ENCODE peak calls at places on chromosomes 4 and X, in five cellular contexts. D is right atrium auricular region, E is lower lobe of right lung, J is AG09309, C is cardiac fibroblast. Q is an unnamed sample.

GRCh38 chr4:71338846-71339593 is at the start of gene SLC4A4:
- DNase-seq in D (no peak), E (no peak), J (no peak), C (peak), Q (peak)

GRCh38 chr4:681736-682451 is 7.1 kb downstream of the SLC49A3 start:
- DNase-seq in D (no peak), E (peak), J (no peak), C (no peak), Q (peak)

GRCh38 chrX:4787971-4788370 is 1074.5 kb upstream of the PRKX start:
- DNase-seq in D (no peak), E (no peak), J (no peak), C (no peak), Q (peak)

GRCh38 chr4:87973283-87974169 is 2.0 kb upstream of the SPP1 start:
- DNase-seq in D (no peak), E (peak), J (peak), C (peak), Q (peak)

GRCh38 chr4:52076731-52077130 is 25.6 kb downstream of the SPATA18 start:
- DNase-seq in D (no peak), E (no peak), J (no peak), C (no peak), Q (no peak)

GRCh38 chr4:76748649-76749048 is 149.3 kb downstream of the SOWAHB start:
- DNase-seq in D (no peak), E (no peak), J (no peak), C (peak), Q (peak)

GRCh38 chr4:99403380-99404194 is 31.6 kb downstream of the ADH7 start:
- DNase-seq in D (no peak), E (no peak), J (no peak), C (peak), Q (peak)

GRCh38 chrX:27889878-27890277 is 82.1 kb downstream of the MAGEB10 start:
- DNase-seq in D (no peak), E (no peak), J (no peak), C (no peak), Q (no peak)

GRCh38 chr4:168811207-168811606 is 198.8 kb downstream of the CBR4 start:
- DNase-seq in D (no peak), E (no peak), J (no peak), C (no peak), Q (peak)

GRCh38 chr4:114976901-114977300 is 136.5 kb downstream of the NDST4 start:
- DNase-seq in D (no peak), E (no peak), J (no peak), C (no peak), Q (no peak)

GRCh38 chr4:11585506-11585905 is 156.8 kb upstream of the HS3ST1 start:
- DNase-seq in D (no peak), E (no peak), J (no peak), C (peak), Q (peak)

GRCh38 chrX:153877571-153878261 is 8.3 kb downstream of the L1CAM start:
- DNase-seq in D (no peak), E (no peak), J (no peak), C (no peak), Q (no peak)

GRCh38 chr4:122688529-122688928 is 44.0 kb upstream of the BBS12 start:
- DNase-seq in D (no peak), E (no peak), J (no peak), C (no peak), Q (no peak)

GRCh38 chr4:25750874-25751273 is 95.2 kb downstream of the SLC34A2 start:
- DNase-seq in D (no peak), E (no peak), J (no peak), C (no peak), Q (no peak)

GRCh38 chr4:139153411-139154133 is 23.4 kb downstream of the ELF2 start:
- DNase-seq in D (no peak), E (no peak), J (no peak), C (peak), Q (peak)

GRCh38 chrX:70476934-70477733 is 32.5 kb downstream of the DLG3 start:
- DNase-seq in D (no peak), E (no peak), J (no peak), C (peak), Q (peak)

GRCh38 chr4:8238515-8239053 is 31.0 kb upstream of the HTRA3 start:
- DNase-seq in D (no peak), E (peak), J (no peak), C (no peak), Q (no peak)

GRCh38 chrX:94932278-94932965 is 1258.4 kb downstream of the FAM133A start:
- DNase-seq in D (no peak), E (no peak), J (no peak), C (no peak), Q (no peak)

GRCh38 chr4:187451776-187452175 is 543.8 kb upstream of the ZFP42 start:
- DNase-seq in D (no peak), E (no peak), J (no peak), C (no peak), Q (no peak)

GRCh38 chr4:122772311-122772710 is 39.8 kb downstream of the BBS12 start:
- DNase-seq in D (no peak), E (no peak), J (no peak), C (peak), Q (peak)

GRCh38 chr4:20254517-20255250 is 3.0 kb downstream of the SLIT2 start:
- DNase-seq in D (no peak), E (peak), J (no peak), C (peak), Q (peak)

GRCh38 chr4:153480704-153481103 is 14.5 kb downstream of the TMEM131L start:
- DNase-seq in D (no peak), E (no peak), J (no peak), C (no peak), Q (no peak)

GRCh38 chr4:94519925-94520789 is 68.4 kb downstream of the PDLIM5 start:
- DNase-seq in D (no peak), E (no peak), J (no peak), C (no peak), Q (no peak)

GRCh38 chrX:153932220-153932915 is 2.5 kb downstream of the NAA10 start:
- DNase-seq in D (no peak), E (no peak), J (no peak), C (no peak), Q (no peak)

GRCh38 chr4:2537011-2537830 is 774 bp downstream of the FAM193A start:
- DNase-seq in D (no peak), E (peak), J (no peak), C (peak), Q (peak)

GRCh38 chrX:154401918-154402621 is 3.9 kb downstream of the RPL10 start:
- DNase-seq in D (no peak), E (no peak), J (no peak), C (peak), Q (peak)

GRCh38 chr4:145153904-145154298 is 26.5 kb downstream of the OTUD4 start:
- DNase-seq in D (no peak), E (no peak), J (no peak), C (no peak), Q (no peak)

GRCh38 chr4:145153181-145153903 is 27.0 kb downstream of the OTUD4 start:
- DNase-seq in D (no peak), E (no peak), J (no peak), C (peak), Q (no peak)

GRCh38 chr4:145155268-145155870 is 25.0 kb downstream of the OTUD4 start:
- DNase-seq in D (no peak), E (no peak), J (no peak), C (no peak), Q (no peak)

GRCh38 chr4:145148980-145149379 is 31.4 kb downstream of the OTUD4 start:
- DNase-seq in D (no peak), E (no peak), J (no peak), C (no peak), Q (no peak)

DNA sequence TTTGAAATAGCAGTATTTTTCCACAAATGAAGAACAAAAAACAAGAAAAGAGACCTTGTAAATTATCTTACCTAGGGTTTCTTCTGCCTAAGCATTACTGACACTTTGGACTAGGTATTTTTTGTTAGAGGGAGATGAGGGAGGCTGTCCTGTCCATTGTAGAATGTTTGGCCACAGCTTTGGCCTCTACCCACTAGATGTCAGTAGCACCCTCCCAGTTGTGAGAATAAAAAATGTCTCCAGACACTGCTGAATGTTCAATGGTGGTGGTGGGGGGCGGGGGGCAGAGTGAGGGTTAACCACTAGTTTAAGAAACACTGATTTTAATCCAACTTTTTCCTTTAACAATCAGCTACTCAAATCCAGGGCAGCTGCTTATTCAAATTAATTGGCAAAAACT is 25.8 kb downstream of the OTUD4 start:
- DNase-seq in D (no peak), E (no peak), J (no peak), C (peak), Q (no peak)
- TF ChIP-seq CTCF in D (peak), E (peak), J (peak), C (peak), Q (peak)

GRCh38 chr4:42310343-42310742 is 86.9 kb upstream of the SHISA3 start:
- DNase-seq in D (no peak), E (no peak), J (no peak), C (no peak), Q (no peak)
- H3K4me3 ChIP-seq in D (no peak), E (no peak), J (no peak), C (no peak), Q (no peak)

GRCh38 chrX:47361538-47362511 is 8.6 kb upstream of the ZNF157 start:
- DNase-seq in D (peak), E (peak), J (peak), C (peak), Q (peak)
- TF ChIP-seq CTCF in D (no peak), E (no peak), J (peak), C (no peak), Q (no peak)

DNA sequence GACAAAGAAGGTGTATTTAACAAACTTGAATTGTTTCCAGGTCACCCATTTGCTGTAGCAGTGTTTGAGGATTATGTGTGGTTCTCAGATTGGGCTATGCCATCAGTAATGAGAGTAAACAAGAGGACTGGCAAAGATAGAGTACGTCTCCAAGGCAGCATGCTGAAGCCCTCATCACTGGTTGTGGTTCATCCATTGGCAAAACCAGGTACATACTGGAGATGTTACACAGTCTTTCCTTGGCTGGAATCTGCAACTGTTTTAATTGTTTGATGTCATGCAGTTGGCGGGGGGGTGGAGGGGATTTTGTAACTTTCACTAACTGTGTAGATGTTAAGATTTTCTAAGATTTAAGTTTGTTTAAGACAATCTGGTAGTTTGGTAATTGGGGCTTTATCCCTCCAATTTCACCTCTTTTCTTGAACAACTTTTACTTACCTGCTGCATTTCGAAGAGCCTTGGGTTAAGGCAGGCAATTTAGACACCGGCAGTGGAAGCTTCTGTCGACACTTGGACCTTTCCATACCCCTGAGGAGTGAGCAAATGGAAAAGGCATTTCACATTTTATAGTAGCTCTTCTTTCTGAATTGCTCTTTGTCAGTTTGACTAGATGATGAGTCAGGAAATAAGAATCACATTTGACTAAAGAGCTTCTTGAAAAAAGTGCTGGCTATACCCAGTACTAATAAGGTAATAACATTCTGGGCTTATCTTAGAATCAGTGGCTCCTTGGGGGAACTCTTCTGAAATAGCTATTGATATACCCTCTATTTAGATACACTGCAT is 67.4 kb downstream of the EGF start:
- DNase-seq in D (no peak), E (no peak), J (peak), C (peak), Q (peak)
- H3K4me3 ChIP-seq in D (no peak), E (no peak), J (no peak), C (no peak), Q (no peak)

GRCh38 chr4:146915132-146915531 is 30.5 kb downstream of the TTC29 start:
- DNase-seq in D (no peak), E (no peak), J (no peak), C (no peak), Q (no peak)
- TF ChIP-seq CTCF in D (no peak), E (no peak), J (no peak), C (no peak), Q (no peak)

DNA sequence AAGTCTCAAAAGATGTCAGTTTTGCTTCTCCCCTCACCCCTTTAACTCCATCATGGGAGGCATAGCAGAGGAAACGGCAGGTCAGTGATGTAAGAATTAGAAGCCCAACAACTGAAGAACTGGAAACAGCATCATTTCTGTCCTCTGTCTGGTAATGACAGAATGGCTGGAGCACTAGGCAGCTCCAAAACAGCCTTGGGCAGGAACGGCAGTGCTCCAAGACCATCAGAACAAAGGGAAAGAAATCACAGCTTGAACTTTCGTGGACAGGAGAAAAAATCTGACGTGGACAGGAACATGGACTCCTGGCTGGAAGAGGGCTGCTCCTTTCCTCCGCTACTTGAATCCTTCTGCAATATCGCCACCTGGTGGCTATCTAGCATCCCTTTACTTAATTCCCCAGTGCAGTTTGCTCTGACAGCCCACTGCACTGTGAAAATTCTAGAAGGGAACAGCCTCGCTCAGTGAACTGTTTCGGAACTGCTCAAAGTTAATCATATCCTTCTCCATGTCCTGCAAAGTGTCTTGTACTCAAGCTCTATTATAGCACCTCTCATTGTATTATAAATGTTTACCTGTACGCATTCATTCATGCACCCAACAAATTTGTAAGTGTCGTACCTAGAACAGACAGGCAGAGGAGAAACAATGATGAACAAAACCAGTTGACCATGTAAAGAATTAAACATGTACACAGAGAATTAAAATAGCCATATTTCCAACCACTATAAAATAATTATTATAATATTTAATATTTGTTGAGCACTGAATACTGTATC is 20.4 kb downstream of the SLC25A53 start:
- DNase-seq in D (peak), E (no peak), J (peak), C (peak), Q (peak)
- H3K4me3 ChIP-seq in D (peak), E (peak), J (peak), C (peak), Q (peak)

GRCh38 chr4:151644625-151645024 is 116.2 kb downstream of the GATB start:
- DNase-seq in D (no peak), E (no peak), J (no peak), C (no peak), Q (peak)
- TF ChIP-seq CTCF in D (peak), E (peak), J (peak), C (peak), Q (peak)

GRCh38 chr4:174154455-174154854 is 129.0 kb downstream of the FBXO8 start:
- DNase-seq in D (no peak), E (no peak), J (no peak), C (peak), Q (peak)
- H3K4me3 ChIP-seq in D (peak), E (no peak), J (peak), C (peak), Q (no peak)